ENCODE peak calls at places on chromosome 2, in ten cellular contexts. U is lower lobe of right lung, L is H9, Z is adrenal gland, J is ovary, E is brain microvascular endothelial cell, O is transverse colon, R is A549, X is trophoblast cell, P is mesendoderm. K is an unnamed sample.

GRCh38 chr2:88061295-88061694 is 5.7 kb upstream of the KRCC1 start:
- DNase-seq in U (no peak), L (no peak), Z (no peak), J (no peak), E (no peak), O (no peak), R (no peak), X (no peak), P (no peak), K (no peak)

GRCh38 chr2:240422683-240423329 is 12.7 kb upstream of the GPC1 start:
- DNase-seq in U (no peak), L (no peak), Z (peak; percentile 3), J (no peak), E (no peak), O (no peak), R (no peak), X (no peak), P (no peak), K (no peak)

GRCh38 chr2:98846041-98846440 is 90.0 kb downstream of the CRACDL start:
- DNase-seq in U (no peak), L (no peak), Z (no peak), J (no peak), E (no peak), O (no peak), R (no peak), X (no peak), P (no peak), K (no peak)

GRCh38 chr2:26666671-26667070 is 25.5 kb upstream of the CIB4 start:
- DNase-seq in U (no peak), L (no peak), Z (no peak), J (no peak), E (no peak), O (no peak), R (no peak), X (peak; percentile 36), P (no peak), K (no peak)

GRCh38 chr2:12816379-12817306 is 99.9 kb downstream of the TRIB2 start:
- DNase-seq in U (no peak), L (no peak), Z (peak; percentile 26), J (no peak), E (peak; percentile 70), O (no peak), R (no peak), X (peak; percentile 8), P (no peak), K (no peak)

GRCh38 chr2:74415762-74416395 is 5.5 kb downstream of the C2orf81 start:
- DNase-seq in U (no peak), L (no peak), Z (no peak), J (no peak), E (no peak), O (no peak), R (no peak), X (no peak), P (no peak), K (no peak)

GRCh38 chr2:26299488-26300092 is 46.4 kb upstream of the SELENOI start:
- DNase-seq in U (no peak), L (no peak), Z (peak; percentile 41), J (no peak), E (peak; percentile 55), O (peak; percentile 30), R (no peak), X (peak; percentile 67), P (peak; percentile 87), K (peak; percentile 46)

GRCh38 chr2:179595284-179595683 is 266.1 kb downstream of the ZNF385B start:
- DNase-seq in U (no peak), L (peak; percentile 60), Z (no peak), J (no peak), E (no peak), O (no peak), R (no peak), X (peak; percentile 26), P (peak; percentile 70), K (no peak)

GRCh38 chr2:240961878-240962277 is 36.5 kb upstream of the SNED1 start:
- DNase-seq in U (no peak), L (no peak), Z (no peak), J (peak; percentile 66), E (no peak), O (no peak), R (no peak), X (no peak), P (no peak), K (peak; percentile 23)

GRCh38 chr2:179837408-179837807 is 24.0 kb downstream of the ZNF385B start:
- DNase-seq in U (no peak), L (no peak), Z (peak; percentile 49), J (no peak), E (peak; percentile 72), O (no peak), R (no peak), X (no peak), P (peak; percentile 74), K (no peak)

GRCh38 chr2:191892391-191892790 is 45.5 kb upstream of the CAVIN2 start:
- DNase-seq in U (no peak), L (no peak), Z (peak; percentile 42), J (no peak), E (peak; percentile 81), O (no peak), R (no peak), X (peak; percentile 85), P (no peak), K (no peak)

GRCh38 chr2:163736433-163737168 is 793 bp upstream of the FIGN start:
- DNase-seq in U (peak; percentile 52), L (peak; percentile 75), Z (peak; percentile 52), J (peak; percentile 71), E (peak; percentile 18), O (peak; percentile 9), R (peak; percentile 82), X (peak; percentile 47), P (peak; percentile 86), K (peak; percentile 19)

GRCh38 chr2:10305715-10306114 is 3.0 kb downstream of the HPCAL1 start:
- DNase-seq in U (no peak), L (peak; percentile 64), Z (peak; percentile 60), J (no peak), E (no peak), O (peak; percentile 21), R (no peak), X (peak; percentile 61), P (peak; percentile 67), K (no peak)

GRCh38 chr2:18473241-18473841 is 87.1 kb downstream of the RDH14 start:
- DNase-seq in U (no peak), L (no peak), Z (peak; percentile 19), J (no peak), E (peak; percentile 93), O (no peak), R (no peak), X (no peak), P (peak; percentile 27), K (no peak)

GRCh38 chr2:121634354-121635307 is 14.6 kb downstream of the CLASP1 start:
- DNase-seq in U (no peak), L (no peak), Z (no peak), J (no peak), E (peak; percentile 14), O (no peak), R (peak; percentile 31), X (no peak), P (no peak), K (no peak)

GRCh38 chr2:67289921-67290371 is 107.2 kb upstream of the ETAA1 start:
- DNase-seq in U (no peak), L (no peak), Z (no peak), J (no peak), E (peak; percentile 50), O (no peak), R (no peak), X (peak; percentile 85), P (no peak), K (no peak)
- H3K27ac ChIP-seq in U (no peak overlapping the region), L (no peak overlapping the region), Z (no peak overlapping the region), J (no peak overlapping the region), E (peak overlapping the region; percentile 75), O (no peak overlapping the region), R (peak overlapping the region; percentile 63), X (no peak overlapping the region), P (no peak overlapping the region), K (no peak overlapping the region)

GRCh38 chr2:174877796-174878195 is 113.5 kb upstream of the CHRNA1 start:
- DNase-seq in U (no peak), L (no peak), Z (no peak), J (no peak), E (no peak), O (no peak), R (no peak), X (no peak), P (no peak), K (no peak)
- H3K27ac ChIP-seq in U (no peak overlapping the region), L (no peak overlapping the region), Z (no peak overlapping the region), J (no peak overlapping the region), E (no peak overlapping the region), O (no peak overlapping the region), R (no peak overlapping the region), X (no peak overlapping the region), P (no peak overlapping the region), K (no peak overlapping the region)

GRCh38 chr2:234364718-234365117 is 132.2 kb downstream of the ARL4C start:
- DNase-seq in U (no peak), L (no peak), Z (no peak), J (no peak), E (no peak), O (no peak), R (no peak), X (peak; percentile 26), P (peak; percentile 46), K (no peak)

GRCh38 chr2:234363647-234364294 is 133.1 kb downstream of the ARL4C start:
- DNase-seq in U (no peak), L (no peak), Z (no peak), J (no peak), E (no peak), O (no peak), R (peak; percentile 14), X (no peak), P (peak; percentile 37), K (no peak)

GRCh38 chr2:234357666-234358065 is 139.2 kb downstream of the ARL4C start:
- DNase-seq in U (no peak), L (no peak), Z (no peak), J (no peak), E (no peak), O (no peak), R (no peak), X (no peak), P (no peak), K (no peak)

GRCh38 chr2:234366891-234367290 is 130.0 kb downstream of the ARL4C start:
- DNase-seq in U (no peak), L (no peak), Z (peak; percentile 17), J (no peak), E (no peak), O (no peak), R (no peak), X (peak; percentile 45), P (no peak), K (no peak)

GRCh38 chr2:234363011-234363487 is 133.8 kb downstream of the ARL4C start:
- DNase-seq in U (no peak), L (peak; percentile 91), Z (no peak), J (no peak), E (no peak), O (no peak), R (peak; percentile 87), X (peak; percentile 44), P (peak; percentile 98), K (no peak)
- H3K27ac ChIP-seq in U (no peak overlapping the region), L (no peak overlapping the region), Z (no peak overlapping the region), J (no peak overlapping the region), E (no peak overlapping the region), O (no peak overlapping the region), R (peak overlapping the region; percentile 95), X (peak overlapping the region; percentile 61), P (peak overlapping the region; percentile 70), K (no peak overlapping the region)

DNA sequence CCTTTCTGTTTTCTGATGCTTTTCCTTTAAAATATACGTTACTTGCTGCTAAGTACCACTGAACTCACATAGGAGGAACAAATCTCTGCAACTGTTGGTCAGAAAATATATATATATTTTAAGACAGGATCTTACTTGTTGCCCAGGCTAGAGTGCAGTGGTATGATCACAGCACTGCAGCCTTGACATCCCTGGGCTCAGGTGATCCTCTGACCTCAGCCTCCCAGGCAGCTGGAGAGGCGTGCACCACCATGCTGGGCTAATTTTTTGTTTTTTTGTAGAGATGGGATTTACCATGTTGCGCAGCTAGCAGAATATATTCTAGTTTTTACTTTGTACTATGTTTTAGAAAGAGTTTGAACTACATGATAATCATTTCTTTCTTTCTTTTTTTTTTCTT is 51.5 kb downstream of the EHBP1 start:
- DNase-seq in U (no peak), L (no peak), Z (no peak), J (no peak), E (no peak), O (no peak), R (no peak), X (no peak), P (no peak), K (no peak)
- H3K27ac ChIP-seq in U (no peak overlapping the region), L (no peak overlapping the region), Z (no peak overlapping the region), J (no peak overlapping the region), E (no peak overlapping the region), O (no peak overlapping the region), R (no peak overlapping the region), X (no peak overlapping the region), P (no peak overlapping the region), K (no peak overlapping the region)